ENCODE peak calls at places on chromosomes 13 and 19, in eight cellular contexts. L, D, A, E, R, V, S and G are unnamed samples.

GRCh38 chr19:44607917-44608316 is 5.4 kb upstream of the IGSF23 start:
- DNase-seq in D (no peak), V (no peak), A (no peak), R (no peak), L (no peak), S (no peak), E (no peak), G (no peak)

GRCh38 chr13:20006206-20006605 is 47.7 kb downstream of the ZMYM2 start:
- DNase-seq in S (peak), D (no peak), V (no peak), R (no peak), L (no peak), A (no peak), E (no peak), G (no peak)

GRCh38 chr13:40388617-40389016 is 277.8 kb downstream of the FOXO1 start:
- DNase-seq in L (peak), E (no peak), A (peak), S (peak), R (no peak), D (peak), V (no peak), G (peak)

GRCh38 chr13:31880849-31881494 is 141.6 kb downstream of the RXFP2 start:
- DNase-seq in E (no peak), D (no peak), R (no peak), A (no peak), S (peak), L (no peak), V (no peak), G (no peak)

GRCh38 chr13:98324105-98324504 is 147.0 kb upstream of the RNF113B start:
- DNase-seq in A (no peak), E (no peak), S (no peak), V (no peak), L (no peak), D (no peak), R (no peak), G (no peak)

GRCh38 chr13:92074658-92075057 is 676.2 kb downstream of the GPC5 start:
- DNase-seq in A (no peak), E (peak), V (no peak), D (no peak), R (no peak), L (no peak), S (no peak), G (no peak)

GRCh38 chr19:31350033-31350692 is 927 bp upstream of the TSHZ3 start:
- DNase-seq in E (no peak), R (peak), V (no peak), D (no peak), S (no peak), L (no peak), A (no peak), G (no peak)

GRCh38 chr13:101144808-101145419 is 271.4 kb downstream of the NALCN start:
- DNase-seq in L (no peak), S (peak), V (peak), E (peak), A (no peak), R (no peak), D (no peak), G (peak)

GRCh38 chr19:53809518-53810186 is 14.5 kb downstream of the NLRP12 start:
- DNase-seq in V (no peak), A (no peak), S (no peak), E (peak), R (peak), D (no peak), L (no peak), G (no peak)

GRCh38 chr19:52665047-52665446 is 26.9 kb upstream of the ZNF83 start:
- DNase-seq in V (no peak), R (no peak), A (no peak), S (no peak), D (no peak), E (no peak), L (no peak), G (no peak)

GRCh38 chr19:40717880-40718773 is 1.2 kb downstream of the ITPKC start:
- DNase-seq in A (no peak), E (peak), L (no peak), R (no peak), S (peak), D (no peak), V (no peak), G (no peak)

GRCh38 chr19:55256562-55257460 is 2.0 kb downstream of the PPP6R1 start:
- DNase-seq in V (no peak), E (no peak), A (no peak), D (no peak), R (no peak), S (no peak), L (no peak), G (no peak)

GRCh38 chr13:109727251-109727650 is 59.1 kb downstream of the IRS2 start:
- DNase-seq in V (no peak), E (no peak), S (no peak), D (no peak), L (no peak), R (no peak), A (no peak), G (no peak)

GRCh38 chr19:40512110-40512472 is 45.3 kb downstream of the SPTBN4 start:
- DNase-seq in R (no peak), A (no peak), D (no peak), V (no peak), E (no peak), L (no peak), S (no peak), G (no peak)

GRCh38 chr13:73991884-73992283 is 142.3 kb downstream of the KLF12 start:
- DNase-seq in R (no peak), S (no peak), A (no peak), V (no peak), D (no peak), E (no peak), L (no peak), G (no peak)

GRCh38 chr13:41231786-41232185 is 31.6 kb downstream of the MTRF1 start:
- DNase-seq in S (peak), D (no peak), E (no peak), L (no peak), A (no peak), R (no peak), V (peak), G (peak)

GRCh38 chr19:46812898-46813569 is 24.6 kb upstream of the SLC1A5 start:
- DNase-seq in A (no peak), R (no peak), L (no peak), S (no peak), D (no peak), V (no peak), E (no peak), G (no peak)

GRCh38 chr13:110396913-110397379 is 89.9 kb downstream of the COL4A2 start:
- DNase-seq in L (no peak), S (peak), R (no peak), V (no peak), D (no peak), A (no peak), E (no peak), G (peak)

GRCh38 chr13:46402178-46402577 is 15.1 kb upstream of the RUBCNL start:
- DNase-seq in R (no peak), S (no peak), V (no peak), L (no peak), A (no peak), D (no peak), E (no peak), G (no peak)

GRCh38 chr13:111873676-111874178 is 193.2 kb upstream of the SOX1 start:
- DNase-seq in R (no peak), S (no peak), E (no peak), L (no peak), D (no peak), A (no peak), V (no peak), G (no peak)

GRCh38 chr13:48660356-48661076 is 6.8 kb downstream of the CYSLTR2 start:
- DNase-seq in V (no peak), S (no peak), L (no peak), D (no peak), R (no peak), A (no peak), E (no peak), G (no peak)

GRCh38 chr13:27775943-27776342 is 16.3 kb upstream of the GSX1 start:
- DNase-seq in E (peak), D (no peak), R (peak), A (no peak), V (peak), L (no peak), S (peak), G (no peak)

GRCh38 chr19:15652559-15653278 is 12.0 kb downstream of the CYP4F3 start:
- DNase-seq in A (no peak), D (no peak), V (no peak), L (no peak), R (no peak), E (no peak), S (no peak), G (no peak)

GRCh38 chr13:40082644-40083043 is 427.2 kb downstream of the COG6 start:
- DNase-seq in L (no peak), S (peak), V (no peak), D (no peak), E (no peak), A (no peak), R (no peak), G (peak)

GRCh38 chr19:18657590-18658365 is 20.9 kb downstream of the KLHL26 start:
- DNase-seq in D (no peak), V (no peak), E (peak), R (no peak), A (no peak), L (no peak), S (peak), G (peak)

GRCh38 chr19:17389957-17390664 is 3.9 kb downstream of the CCDC194 start:
- DNase-seq in R (no peak), A (no peak), L (no peak), S (no peak), V (no peak), E (peak), D (no peak), G (no peak)

GRCh38 chr13:99335603-99336002 is 28.4 kb upstream of the GPR183 start:
- DNase-seq in A (no peak), V (no peak), E (peak), D (no peak), R (no peak), L (no peak), S (no peak), G (no peak)

GRCh38 chr19:19004144-19004543 is 29.2 kb downstream of the SUGP2 start:
- DNase-seq in V (no peak), R (no peak), E (no peak), D (no peak), A (no peak), S (no peak), L (no peak), G (no peak)

GRCh38 chr13:113049521-113049941 is 56.1 kb upstream of the F7 start:
- DNase-seq in D (no peak), R (no peak), S (no peak), L (no peak), A (no peak), E (no peak), V (no peak), G (no peak)